ENCODE peak calls at places on chromosomes 12 and 14, in five cellular contexts. A is kidney; D is effector memory CD4-positive, alpha-beta T cell; R is tibial artery; F is ascending aorta. T is an unnamed sample.

GRCh38 chr14:56126514-56126913 is 8.3 kb downstream of the PELI2 start:
- DNase-seq in A (no peak), D (no peak), R (no peak), F (no peak), T (no peak)

GRCh38 chr14:21109377-21110260 is 8.8 kb downstream of the TMEM253 start:
- DNase-seq in A (no peak), D (no peak), R (no peak), F (no peak), T (no peak)

GRCh38 chr12:67415473-67415872 is 146.3 kb downstream of the CAND1 start:
- DNase-seq in A (no peak), D (no peak), R (no peak), F (no peak), T (no peak)

GRCh38 chr14:78083837-78084236 is 86.3 kb upstream of the NRXN3 start:
- DNase-seq in A (no peak), D (no peak), R (no peak), F (no peak), T (no peak)

GRCh38 chr12:94277426-94278000 is 129.1 kb downstream of the PLXNC1 start:
- DNase-seq in A (no peak), D (no peak), R (no peak), F (no peak), T (no peak)

GRCh38 chr14:36751116-36751515 is 89.5 kb downstream of the PAX9 start:
- DNase-seq in A (no peak), D (no peak), R (no peak), F (no peak), T (peak; percentile 53)

GRCh38 chr14:57976701-57977100 is 110.8 kb upstream of the SLC35F4 start:
- DNase-seq in A (no peak), D (no peak), R (no peak), F (no peak), T (no peak)

GRCh38 chr12:124786065-124786964 is 77.3 kb downstream of the SCARB1 start:
- DNase-seq in A (peak; percentile 92), D (no peak), R (peak; percentile 66), F (peak; percentile 90), T (peak; percentile 29)

GRCh38 chr12:52296572-52297215 is 5.4 kb upstream of the KRT81 start:
- DNase-seq in A (no peak), D (no peak), R (no peak), F (peak; percentile 52), T (no peak)

GRCh38 chr14:91573894-91574837 is 64.1 kb upstream of the PPP4R3A start:
- DNase-seq in A (peak; percentile 72), D (peak; percentile 45), R (peak; percentile 39), F (peak; percentile 89), T (peak; percentile 20)

GRCh38 chr12:95922231-95922630 is 20.2 kb downstream of the CCDC38 start:
- DNase-seq in A (no peak), D (no peak), R (no peak), F (no peak), T (no peak)

GRCh38 chr14:92603309-92604257 is 90.0 kb downstream of the RIN3 start:
- DNase-seq in A (no peak), D (no peak), R (peak; percentile 51), F (peak; percentile 90), T (no peak)

GRCh38 chr12:29519585-29520182 is 22.2 kb upstream of the OVCH1 start:
- DNase-seq in A (no peak), D (peak; percentile 1), R (no peak), F (no peak), T (no peak)

GRCh38 chr12:30985814-30986452 is 59.4 kb downstream of the TSPAN11 start:
- DNase-seq in A (no peak), D (no peak), R (no peak), F (no peak), T (no peak)

GRCh38 chr12:46535907-46536306 is 163.3 kb upstream of the SLC38A2 start:
- DNase-seq in A (no peak), D (no peak), R (no peak), F (no peak), T (no peak)

GRCh38 chr14:81427348-81428058 is 27.4 kb upstream of the STON2 start:
- DNase-seq in A (no peak), D (no peak), R (peak; percentile 50), F (no peak), T (no peak)

GRCh38 chr12:130752692-130753230 is 36.7 kb upstream of the RIMBP2 start:
- DNase-seq in A (no peak), D (no peak), R (no peak), F (no peak), T (no peak)

GRCh38 chr12:64390275-64390851 is at the start of gene C12orf56:
- DNase-seq in A (peak; percentile 69), D (no peak), R (no peak), F (no peak), T (no peak)

GRCh38 chr14:65361920-65362319 is 50.6 kb upstream of the FUT8 start:
- DNase-seq in A (no peak), D (no peak), R (peak; percentile 54), F (no peak), T (peak; percentile 72)

GRCh38 chr12:114823701-114824100 is 139.7 kb upstream of the TBX3 start:
- DNase-seq in A (no peak), D (no peak), R (no peak), F (no peak), T (no peak)

GRCh38 chr12:76634074-76634570 is 74.6 kb upstream of the OSBPL8 start:
- DNase-seq in A (no peak), D (no peak), R (no peak), F (no peak), T (no peak)

GRCh38 chr14:95038521-95039250 is 118.6 kb downstream of the DICER1 start:
- DNase-seq in A (no peak), D (no peak), R (no peak), F (no peak), T (no peak)

GRCh38 chr12:123533672-123534643 is at the start of gene RILPL1:
- DNase-seq in A (peak; percentile 83), D (peak; percentile 21), R (peak; percentile 36), F (peak; percentile 68), T (no peak)

GRCh38 chr14:60736494-60736893 is 1.9 kb downstream of the MNAT1 start:
- DNase-seq in A (no peak), D (no peak), R (no peak), F (no peak), T (no peak)

GRCh38 chr12:6383572-6384498 is at the start of gene LTBR:
- DNase-seq in A (peak; percentile 99), D (no peak), R (peak; percentile 97), F (peak; percentile 98), T (peak; percentile 58)

GRCh38 chr14:50846171-50846880 is 15.4 kb upstream of the NIN start:
- DNase-seq in A (no peak), D (no peak), R (no peak), F (no peak), T (no peak)

GRCh38 chr12:57591567-57592325 is 754 bp downstream of the PIP4K2C start:
- DNase-seq in A (peak; percentile 82), D (no peak), R (peak; percentile 40), F (no peak), T (no peak)

GRCh38 chr12:19439059-19440018 is at the start of gene AEBP2:
- DNase-seq in A (peak; percentile 99), D (peak; percentile 93), R (peak; percentile 94), F (peak; percentile 97), T (peak; percentile 68)

GRCh38 chr14:100737526-100737925 is 10.8 kb downstream of the DLK1 start:
- DNase-seq in A (peak; percentile 59), D (no peak), R (no peak), F (peak; percentile 8), T (no peak)

GRCh38 chr12:124720687-124721500 is 142.8 kb downstream of the SCARB1 start:
- DNase-seq in A (peak; percentile 86), D (no peak), R (no peak), F (no peak), T (no peak)

GRCh38 chr12:44377443-44378160 is 498.5 kb downstream of the NELL2 start:
- DNase-seq in A (no peak), D (no peak), R (no peak), F (no peak), T (no peak)

GRCh38 chr14:23077962-23078361 is 17.0 kb downstream of the ACIN1 start:
- DNase-seq in A (no peak), D (no peak), R (no peak), F (no peak), T (no peak)
- H3K27ac ChIP-seq in A (no peak overlapping the region), D (no peak overlapping the region), R (peak overlapping the region; percentile 69), F (peak overlapping the region; percentile 51), T (peak overlapping the region; percentile 77)

DNA sequence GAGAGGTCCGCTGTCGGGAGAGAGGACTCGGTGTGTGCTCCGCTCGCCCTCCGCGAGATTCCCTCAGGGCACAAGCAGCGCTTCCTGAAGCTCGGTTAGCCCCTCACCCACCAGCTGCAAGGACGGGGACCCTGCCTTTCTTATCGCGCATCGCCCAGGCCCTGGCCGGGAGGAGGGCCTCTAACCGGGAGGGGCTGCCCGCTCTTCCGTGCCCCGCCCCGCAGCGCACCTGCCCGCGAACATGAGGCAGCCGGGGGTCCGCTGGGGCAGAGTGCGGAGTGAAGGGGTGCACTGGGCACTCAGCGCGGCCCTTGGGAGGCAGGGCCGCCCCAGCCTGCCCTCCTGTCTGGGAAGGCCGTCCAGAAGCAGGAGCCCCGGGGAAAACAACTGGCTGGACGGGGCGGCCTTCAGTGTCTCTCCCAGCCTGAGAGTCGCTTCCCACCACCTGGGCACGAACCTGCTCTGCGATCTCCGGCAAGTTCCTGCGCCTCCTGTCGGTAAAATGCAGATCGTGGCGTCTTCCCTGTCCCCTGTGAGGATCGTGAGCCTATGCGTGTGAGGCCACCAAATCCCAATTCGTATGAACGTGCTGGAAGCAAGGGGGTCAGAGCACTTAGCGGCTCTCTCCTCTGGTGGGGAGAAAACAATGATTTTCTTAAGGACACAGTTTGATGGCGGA is 28.0 kb upstream of the ADIPOR2 start:
- DNase-seq in A (no peak), D (peak; percentile 35), R (no peak), F (no peak), T (no peak)
- H3K27ac ChIP-seq in A (peak overlapping the region; percentile 32), D (peak overlapping the region; percentile 25), R (peak overlapping the region; percentile 54), F (peak overlapping the region; percentile 78), T (peak overlapping the region; percentile 15)

GRCh38 chr12:93174473-93174872 is 203.3 kb upstream of the NUDT4 start:
- DNase-seq in A (no peak), D (no peak), R (no peak), F (no peak), T (no peak)

GRCh38 chr12:93177208-93178153 is 200.2 kb upstream of the NUDT4 start:
- DNase-seq in A (no peak), D (no peak), R (no peak), F (no peak), T (no peak)

GRCh38 chr12:93178154-93178878 is 199.4 kb upstream of the NUDT4 start:
- DNase-seq in A (no peak), D (no peak), R (no peak), F (no peak), T (no peak)

GRCh38 chr12:93176166-93176565 is 201.6 kb upstream of the NUDT4 start:
- DNase-seq in A (no peak), D (no peak), R (no peak), F (no peak), T (no peak)

GRCh38 chr12:93176610-93177126 is 201.1 kb upstream of the NUDT4 start:
- DNase-seq in A (no peak), D (no peak), R (no peak), F (no peak), T (no peak)
- H3K27ac ChIP-seq in A (no peak overlapping the region), D (no peak overlapping the region), R (peak overlapping the region; percentile 64), F (peak overlapping the region; percentile 79), T (no peak overlapping the region)

DNA sequence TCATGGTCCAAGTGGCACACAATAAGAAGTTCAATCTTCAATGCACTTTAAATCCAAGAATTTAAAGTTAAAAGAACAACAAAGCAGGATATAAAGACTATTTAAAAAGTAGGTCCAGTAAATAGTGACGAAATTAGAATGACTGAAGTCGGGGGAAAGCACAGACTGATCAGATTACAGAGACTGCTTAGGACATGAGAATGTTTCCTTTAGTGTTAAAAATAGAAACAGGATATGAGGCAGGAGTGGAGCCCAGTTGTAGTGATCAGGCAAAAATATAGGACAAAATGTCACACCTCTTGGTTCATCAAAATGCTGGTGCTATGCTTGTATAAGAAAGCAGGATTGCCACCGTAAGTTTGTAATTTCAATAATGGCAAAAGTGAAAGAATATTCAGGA is 52.2 kb upstream of the CD163 start:
- DNase-seq in A (no peak), D (no peak), R (no peak), F (no peak), T (no peak)
- H3K27ac ChIP-seq in A (no peak overlapping the region), D (no peak overlapping the region), R (no peak overlapping the region), F (peak overlapping the region; percentile 59), T (no peak overlapping the region)

T was measured in epithelial cell of prostate.